ENCODE peak calls at places on chromosomes 4 and X, in five cellular contexts. One of them, this sample, is unnamed.

GRCh38 chr4:124940387-124940786 is 227.9 kb upstream of the ANKRD50 start:
- DNase-seq in SK-N-SH: no peak
- DNase-seq in HepG2: no peak
- DNase-seq in HCT116: peak
- DNase-seq in K562: no peak
- DNase-seq in this sample: peak

GRCh38 chr4:102341201-102341600 is 4.1 kb downstream of the SLC39A8 start:
- DNase-seq in HepG2: no peak
- DNase-seq in SK-N-SH: no peak
- DNase-seq in K562: no peak
- DNase-seq in HCT116: no peak
- DNase-seq in this sample: no peak

GRCh38 chrX:122188751-122189150 is 995.3 kb upstream of the GRIA3 start:
- DNase-seq in K562: no peak
- DNase-seq in HCT116: no peak
- DNase-seq in HepG2: no peak
- DNase-seq in SK-N-SH: no peak
- DNase-seq in this sample: no peak

GRCh38 chr4:72712997-72713396 is 144.0 kb upstream of the ADAMTS3 start:
- DNase-seq in SK-N-SH: no peak
- DNase-seq in HepG2: no peak
- DNase-seq in K562: no peak
- DNase-seq in HCT116: no peak
- DNase-seq in this sample: no peak

GRCh38 chr4:7021930-7022658 is 21.1 kb upstream of the TADA2B start:
- DNase-seq in SK-N-SH: no peak
- DNase-seq in HCT116: no peak
- DNase-seq in K562: no peak
- DNase-seq in HepG2: no peak
- DNase-seq in this sample: no peak

GRCh38 chr4:102157984-102158383 is 187.3 kb downstream of the SLC39A8 start:
- DNase-seq in HepG2: no peak
- DNase-seq in K562: no peak
- DNase-seq in SK-N-SH: no peak
- DNase-seq in HCT116: no peak
- DNase-seq in this sample: no peak

GRCh38 chr4:4752576-4753401 is 106.7 kb upstream of the MSX1 start:
- DNase-seq in SK-N-SH: no peak
- DNase-seq in HCT116: no peak
- DNase-seq in K562: no peak
- DNase-seq in HepG2: no peak
- DNase-seq in this sample: no peak

GRCh38 chrX:124395145-124395858 is 48.9 kb downstream of the SH2D1A start:
- DNase-seq in SK-N-SH: no peak
- DNase-seq in HepG2: no peak
- DNase-seq in HCT116: no peak
- DNase-seq in K562: no peak
- DNase-seq in this sample: no peak

GRCh38 chrX:109880629-109881028 is 122.3 kb upstream of the TMEM164 start:
- DNase-seq in HCT116: no peak
- DNase-seq in SK-N-SH: no peak
- DNase-seq in HepG2: peak
- DNase-seq in K562: no peak
- DNase-seq in this sample: no peak

DNA sequence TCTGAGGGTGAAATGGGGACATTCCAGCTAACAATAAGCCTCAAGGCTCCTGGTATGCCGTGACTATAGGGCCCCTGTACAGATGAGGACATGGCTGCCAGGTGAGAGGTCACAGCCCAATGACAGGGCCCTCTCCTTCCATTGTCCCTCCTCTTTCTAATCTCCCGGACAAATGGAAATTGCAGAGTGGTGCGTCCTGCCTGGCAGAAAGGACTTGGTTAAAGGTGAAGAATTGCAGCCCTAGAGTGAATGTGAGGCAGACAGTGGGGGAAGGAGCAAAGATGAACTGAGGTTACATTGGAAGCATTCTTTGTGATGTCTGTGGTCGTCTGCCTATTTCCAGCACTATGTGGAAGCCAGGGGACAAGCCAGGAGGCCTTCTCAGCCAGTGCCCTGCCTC is 6.7 kb upstream of the UCP1 start:
- DNase-seq in HCT116: no peak
- DNase-seq in HepG2: no peak
- DNase-seq in SK-N-SH: no peak
- DNase-seq in K562: no peak
- DNase-seq in this sample: no peak
- TF ChIP-seq JUND in HCT116: no peak
- TF ChIP-seq JUND in HepG2: no peak
- TF ChIP-seq JUND in SK-N-SH: no peak
- TF ChIP-seq JUND in K562: no peak
- TF ChIP-seq JUND in this sample: no peak

GRCh38 chrX:24210190-24210589 is 60.7 kb downstream of the ZFX start:
- DNase-seq in HCT116: no peak
- DNase-seq in HepG2: no peak
- DNase-seq in K562: no peak
- DNase-seq in SK-N-SH: no peak
- DNase-seq in this sample: no peak

GRCh38 chrX:24204958-24205357 is 55.4 kb downstream of the ZFX start:
- DNase-seq in K562: no peak
- DNase-seq in SK-N-SH: no peak
- DNase-seq in HCT116: no peak
- DNase-seq in HepG2: no peak
- DNase-seq in this sample: no peak

GRCh38 chrX:24208494-24209240 is 59.1 kb downstream of the ZFX start:
- DNase-seq in SK-N-SH: no peak
- DNase-seq in HepG2: no peak
- DNase-seq in K562: no peak
- DNase-seq in HCT116: no peak
- DNase-seq in this sample: no peak

GRCh38 chrX:24204331-24204730 is 54.8 kb downstream of the ZFX start:
- DNase-seq in HCT116: no peak
- DNase-seq in K562: no peak
- DNase-seq in SK-N-SH: no peak
- DNase-seq in HepG2: no peak
- DNase-seq in this sample: no peak

GRCh38 chrX:24207826-24208225 is 58.3 kb downstream of the ZFX start:
- DNase-seq in K562: no peak
- DNase-seq in SK-N-SH: no peak
- DNase-seq in HepG2: no peak
- DNase-seq in HCT116: no peak
- DNase-seq in this sample: no peak
- TF ChIP-seq JUND in K562: no peak
- TF ChIP-seq JUND in SK-N-SH: no peak
- TF ChIP-seq JUND in HepG2: no peak
- TF ChIP-seq JUND in HCT116: no peak
- TF ChIP-seq JUND in this sample: no peak

DNA sequence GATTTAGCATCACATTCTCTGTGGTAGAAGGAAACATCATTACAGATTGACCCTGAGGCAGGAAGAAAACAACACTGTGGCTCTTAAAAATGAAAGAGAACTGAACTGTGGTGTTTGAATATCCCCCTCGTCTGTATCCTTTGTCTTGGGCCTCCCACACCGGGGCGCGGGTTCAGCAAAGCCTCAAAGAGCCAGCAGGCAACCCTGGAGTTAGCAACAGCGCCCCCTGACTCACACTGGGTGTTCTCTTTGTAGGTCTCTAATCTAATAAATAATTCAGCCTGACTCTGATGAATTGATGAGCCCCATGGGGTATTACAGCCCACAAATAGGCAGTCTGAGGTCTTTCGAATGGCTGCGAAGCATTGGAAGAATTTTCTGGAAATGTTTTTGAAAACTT is 46.1 kb upstream of the CTSO start:
- DNase-seq in HepG2: no peak
- DNase-seq in HCT116: peak
- DNase-seq in K562: no peak
- DNase-seq in SK-N-SH: no peak
- DNase-seq in this sample: no peak
- TF ChIP-seq JUND in HepG2: no peak
- TF ChIP-seq JUND in HCT116: no peak
- TF ChIP-seq JUND in K562: no peak
- TF ChIP-seq JUND in SK-N-SH: no peak
- TF ChIP-seq JUND in this sample: no peak

GRCh38 chr4:109810580-109811387 is 4.8 kb upstream of the GAR1 start:
- DNase-seq in SK-N-SH: no peak
- DNase-seq in HCT116: no peak
- DNase-seq in HepG2: no peak
- DNase-seq in K562: peak
- DNase-seq in this sample: no peak
- TF ChIP-seq JUND in SK-N-SH: no peak
- TF ChIP-seq JUND in HCT116: no peak
- TF ChIP-seq JUND in HepG2: no peak
- TF ChIP-seq JUND in K562: peak
- TF ChIP-seq JUND in this sample: no peak

DNA sequence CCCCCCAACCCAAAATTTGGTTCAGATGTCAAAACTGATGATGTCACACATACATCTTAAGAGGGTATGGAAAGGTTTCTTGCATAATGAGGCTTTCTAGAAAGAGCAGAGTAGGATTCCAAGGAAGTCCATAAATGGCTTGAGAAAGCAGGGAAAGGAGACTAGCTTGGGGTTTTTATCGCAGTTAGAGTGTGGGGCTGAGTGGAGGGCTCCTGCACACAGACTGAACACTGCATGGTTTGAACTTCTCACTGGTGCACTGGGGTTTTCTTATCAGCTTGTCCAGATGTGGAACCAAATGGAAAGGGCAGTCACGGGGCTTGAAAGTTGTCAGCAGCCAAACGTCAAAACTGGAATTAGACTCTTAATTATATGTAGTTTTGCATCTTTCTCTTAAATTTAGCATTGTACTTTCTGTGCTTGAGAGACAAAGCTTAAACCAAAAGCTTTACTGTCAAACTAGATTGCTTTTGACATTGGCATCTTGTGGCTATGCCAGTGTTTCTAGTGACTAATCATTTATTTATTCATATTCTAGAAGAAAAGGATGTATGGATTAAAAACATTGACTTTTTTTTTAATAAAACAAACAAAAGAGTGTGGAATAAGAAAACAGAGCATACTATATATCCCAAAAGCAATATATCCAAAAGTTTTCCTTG is 78.3 kb upstream of the STIM2 start:
- DNase-seq in HCT116: no peak
- DNase-seq in HepG2: no peak
- DNase-seq in SK-N-SH: peak
- DNase-seq in K562: peak
- DNase-seq in this sample: no peak
- TF ChIP-seq JUND in HCT116: no peak
- TF ChIP-seq JUND in HepG2: no peak
- TF ChIP-seq JUND in SK-N-SH: peak
- TF ChIP-seq JUND in K562: peak
- TF ChIP-seq JUND in this sample: no peak

DNA sequence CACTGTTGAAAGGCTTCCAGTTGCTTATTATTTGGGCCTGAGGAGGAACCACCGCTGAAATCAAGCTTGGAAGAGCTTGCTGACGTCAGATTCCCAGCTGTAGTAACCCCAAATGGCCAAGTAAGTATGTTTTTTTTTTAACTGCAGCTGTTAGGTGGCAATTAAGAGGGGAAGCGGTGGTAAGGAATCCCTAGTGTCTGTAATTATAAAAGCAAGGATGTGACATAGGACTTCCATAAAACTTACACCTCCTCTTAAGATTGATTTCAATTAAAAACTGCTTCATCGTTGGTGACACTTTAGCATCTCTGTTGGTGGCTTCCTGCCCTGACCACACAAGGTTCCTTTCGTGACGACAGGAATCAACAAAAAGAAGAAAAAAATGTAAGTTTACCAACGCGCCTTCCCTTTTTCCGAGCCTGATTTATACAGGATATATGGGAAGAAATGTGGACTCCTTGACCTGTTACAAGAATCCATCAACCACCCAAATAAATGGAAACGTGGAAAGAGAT is 908 bp downstream of the RELL1 start:
- DNase-seq in K562: no peak
- DNase-seq in SK-N-SH: no peak
- DNase-seq in HepG2: no peak
- DNase-seq in HCT116: no peak
- DNase-seq in this sample: no peak
- TF ChIP-seq JUND in K562: no peak
- TF ChIP-seq JUND in SK-N-SH: no peak
- TF ChIP-seq JUND in HepG2: no peak
- TF ChIP-seq JUND in HCT116: no peak
- TF ChIP-seq JUND in this sample: no peak

DNA sequence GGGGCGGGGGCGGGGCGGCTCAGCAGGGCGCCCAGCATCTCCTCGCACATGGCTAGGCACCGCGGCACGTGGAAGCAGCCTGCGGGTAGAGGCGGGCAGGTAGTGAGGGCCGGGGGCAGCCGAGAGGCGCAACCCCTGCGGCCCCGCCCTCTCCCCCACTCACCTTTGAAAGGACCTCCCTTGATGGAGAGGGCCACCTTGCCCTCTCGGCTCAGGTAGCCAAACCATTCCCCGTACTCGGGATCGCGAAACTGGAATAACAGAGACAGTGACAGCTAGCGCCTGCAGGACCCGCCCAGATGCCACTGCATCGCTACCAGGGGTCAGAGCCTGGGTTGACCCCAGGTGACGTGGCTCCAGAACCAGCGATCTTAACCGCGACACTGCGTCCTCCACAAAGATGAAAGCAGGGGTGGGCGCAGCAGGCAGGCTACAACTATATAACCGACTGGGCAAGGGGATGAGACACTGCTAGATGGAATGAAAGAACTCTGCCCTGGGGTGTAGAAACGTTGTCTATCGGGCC is 552 bp upstream of the NAA10 start:
- DNase-seq in HepG2: no peak
- DNase-seq in K562: no peak
- DNase-seq in HCT116: no peak
- DNase-seq in SK-N-SH: no peak
- DNase-seq in this sample: peak
- TF ChIP-seq JUND in HepG2: no peak
- TF ChIP-seq JUND in K562: no peak
- TF ChIP-seq JUND in HCT116: no peak
- TF ChIP-seq JUND in SK-N-SH: no peak
- TF ChIP-seq JUND in this sample: no peak